ENCODE peak calls at places on chromosomes 4 and X, in ten cellular contexts. J is OCI-LY7, M is H9, C is cardiac muscle cell, H is upper lobe of right lung, X is H1, W is endodermal cell, G is MM.1S, E is endothelial cell of umbilical vein, V is RWPE1. T is an unnamed sample.

GRCh38 chrX:136652822-136653723 is 5.1 kb downstream of the CD40LG start:
- DNase-seq in V (no peak), X (no peak), E (no peak), W (no peak), C (no peak), G (peak), M (no peak), H (no peak), J (no peak), T (no peak)

GRCh38 chr4:102616661-102617060 is 115.5 kb downstream of the NFKB1 start:
- DNase-seq in E (peak), V (no peak), H (no peak), C (no peak), J (peak), X (no peak), M (peak), G (peak), W (no peak), T (no peak)

GRCh38 chrX:49977319-49978090 is 55.1 kb downstream of the CLCN5 start:
- DNase-seq in E (no peak), H (no peak), C (no peak), G (no peak), J (no peak), M (no peak), X (no peak), V (no peak), W (no peak), T (no peak)

GRCh38 chr4:189090174-189090814 is 850.4 kb upstream of the FRG1 start:
- DNase-seq in X (no peak), M (peak), H (no peak), G (no peak), C (no peak), J (no peak), E (no peak), V (peak), W (peak), T (no peak)

GRCh38 chr4:164012396-164013027 is 518.0 kb downstream of the TMA16 start:
- DNase-seq in E (no peak), W (peak), G (peak), X (peak), V (peak), J (peak), M (peak), H (no peak), C (no peak), T (no peak)

GRCh38 chr4:145722561-145722960 is 42.6 kb downstream of the C4orf51 start:
- DNase-seq in V (no peak), W (no peak), M (no peak), E (no peak), C (no peak), J (no peak), H (no peak), G (no peak), X (no peak), T (no peak)

GRCh38 chr4:172514801-172515200 is 653.8 kb upstream of the GALNT7 start:
- DNase-seq in G (no peak), E (no peak), X (no peak), H (no peak), M (no peak), V (no peak), J (no peak), C (no peak), W (no peak), T (no peak)

GRCh38 chr4:53788011-53788410 is 196.7 kb upstream of the LNX1 start:
- DNase-seq in X (no peak), W (no peak), M (no peak), C (no peak), H (no peak), E (no peak), J (no peak), G (no peak), V (no peak), T (no peak)

GRCh38 chr4:73979407-73979806 is 2.4 kb downstream of the PF4 start:
- DNase-seq in E (no peak), J (no peak), G (no peak), C (no peak), X (no peak), V (no peak), H (no peak), M (no peak), W (no peak), T (no peak)

GRCh38 chrX:8090906-8091305 is 80.2 kb downstream of the VCX2 start:
- DNase-seq in G (no peak), C (no peak), H (no peak), J (no peak), E (no peak), W (no peak), X (no peak), V (no peak), M (no peak), T (no peak)

GRCh38 chrX:13412208-13412600 is 92.4 kb upstream of the ATXN3L start:
- DNase-seq in M (no peak), C (no peak), G (no peak), E (no peak), W (peak), H (no peak), J (no peak), V (no peak), X (no peak), T (no peak)

GRCh38 chrX:38754102-38754790 is 47.0 kb upstream of the MID1IP1 start:
- DNase-seq in V (peak), H (no peak), G (peak), E (peak), J (peak), M (peak), X (no peak), C (peak), W (peak), T (peak)

GRCh38 chrX:134246282-134246681 is 9.3 kb downstream of the CCDC160 start:
- DNase-seq in G (peak), C (peak), X (no peak), V (no peak), E (no peak), W (peak), H (no peak), M (peak), J (peak), T (peak)
- TF ChIP-seq CTCF in G (peak), C (no peak), X (no peak), V (no peak), E (no peak), W (no peak), H (no peak), M (peak), J (peak), T (no peak)

DNA sequence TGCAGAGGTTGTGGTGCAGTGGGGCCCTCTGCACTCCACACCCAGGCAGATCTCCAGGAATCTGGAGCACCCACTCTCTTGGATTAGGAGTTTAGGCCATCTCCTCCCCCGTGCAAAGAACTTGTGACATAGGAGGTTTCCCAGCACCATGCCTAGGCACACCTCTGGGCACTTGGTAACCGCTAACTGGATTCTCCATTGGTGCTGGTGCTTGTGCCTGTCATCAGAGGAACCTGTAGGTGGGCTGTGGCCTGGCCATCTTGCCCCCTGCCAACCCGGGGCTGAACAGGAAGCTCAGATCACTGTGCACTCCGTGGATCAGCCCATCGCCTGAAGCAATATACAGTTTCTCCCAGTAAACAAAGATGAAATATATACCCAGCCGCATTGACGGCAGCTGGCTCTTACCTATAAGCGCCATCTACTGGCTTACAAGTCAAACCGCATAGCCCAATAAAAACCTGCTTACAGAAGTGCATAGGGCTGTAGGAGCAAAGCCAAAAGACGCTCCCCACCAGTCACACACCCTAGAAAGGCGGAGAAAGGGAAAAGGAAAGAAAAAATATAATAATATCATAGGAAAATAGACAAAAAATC is 19.1 kb upstream of the TEX13B start:
- DNase-seq in W (peak), V (no peak), G (peak), E (peak), M (no peak), C (peak), H (no peak), X (no peak), J (peak), T (no peak)
- TF ChIP-seq CTCF in W (peak), V (no peak), G (peak), E (peak), M (peak), C (peak), H (peak), X (peak), J (peak), T (peak)

DNA sequence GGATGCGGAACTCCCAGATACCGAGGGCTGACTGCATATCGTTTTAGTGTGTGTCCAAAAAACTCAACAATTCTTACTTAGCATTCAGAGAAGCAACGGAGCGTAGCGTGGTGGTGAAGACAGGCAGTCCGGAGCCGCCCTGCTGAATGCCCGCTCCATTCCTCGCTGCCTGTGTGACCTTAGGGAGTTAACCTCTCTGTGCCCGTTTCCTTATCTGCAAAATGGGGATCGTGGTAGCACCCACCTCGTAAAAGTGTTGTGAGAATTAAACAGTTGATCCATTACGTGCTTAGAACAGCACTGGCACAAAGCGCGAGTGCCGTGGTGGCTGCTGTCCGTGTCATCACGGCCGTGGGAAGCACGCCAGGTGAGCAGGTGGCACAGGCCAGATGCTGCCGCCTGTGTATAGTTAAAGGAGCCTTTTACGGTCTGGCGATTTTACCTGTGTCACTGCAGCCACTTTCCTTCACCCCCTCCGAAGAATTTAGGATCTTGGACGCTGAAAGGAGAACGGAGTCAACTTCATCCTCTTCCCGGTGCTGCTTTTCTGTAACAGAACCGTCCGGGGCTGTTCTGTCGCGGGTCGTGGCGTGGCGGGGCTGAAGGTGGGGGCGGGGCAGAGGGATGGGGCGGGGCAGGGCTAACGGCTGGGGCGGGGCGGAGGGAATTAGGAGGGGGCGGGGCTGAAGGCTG is 884 bp downstream of the CCDC110 start:
- DNase-seq in E (peak), W (no peak), G (peak), X (no peak), V (no peak), M (peak), J (peak), H (peak), C (peak), T (no peak)
- TF ChIP-seq CTCF in E (no peak), W (no peak), G (no peak), X (no peak), V (no peak), M (no peak), J (no peak), H (no peak), C (no peak), T (no peak)

GRCh38 chrX:56802428-56802827 is 73.4 kb downstream of the NBDY start:
- DNase-seq in W (no peak), V (no peak), C (no peak), E (no peak), H (no peak), G (no peak), X (no peak), M (no peak), J (no peak), T (no peak)

GRCh38 chrX:56800307-56800706 is 71.3 kb downstream of the NBDY start:
- DNase-seq in M (peak), X (no peak), E (no peak), G (no peak), W (no peak), V (no peak), J (no peak), H (no peak), C (no peak), T (no peak)

GRCh38 chrX:56802921-56803848 is 74.1 kb downstream of the NBDY start:
- DNase-seq in C (peak), G (peak), H (no peak), E (peak), J (no peak), V (no peak), W (peak), X (peak), M (peak), T (peak)

GRCh38 chrX:56798866-56799864 is 70.1 kb downstream of the NBDY start:
- DNase-seq in X (no peak), C (no peak), H (peak), E (no peak), J (no peak), V (no peak), M (peak), G (peak), W (peak), T (no peak)

DNA sequence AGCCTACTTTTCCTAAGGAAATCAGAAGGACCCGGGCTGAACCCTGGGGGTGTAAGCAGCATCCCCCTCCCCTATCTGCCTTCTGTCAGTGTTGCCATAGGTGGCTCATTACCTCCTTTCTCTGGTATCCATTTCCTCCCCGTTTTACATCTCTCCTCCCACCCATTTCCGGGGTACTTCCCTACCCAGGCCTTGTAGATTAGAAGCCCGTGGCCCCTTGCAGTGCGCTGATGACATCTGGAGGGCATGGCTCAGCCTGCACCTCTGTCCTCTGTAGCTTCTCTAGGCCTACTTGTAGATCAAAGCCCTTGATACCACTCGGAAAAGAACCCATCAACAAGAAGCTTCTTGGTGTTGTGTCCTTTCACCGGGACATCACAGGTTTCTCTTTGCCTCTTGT is 71.8 kb downstream of the NBDY start:
- DNase-seq in X (no peak), C (peak), W (peak), G (peak), M (peak), E (no peak), V (no peak), H (no peak), J (peak), T (no peak)
- TF ChIP-seq CTCF in X (peak), C (no peak), W (peak), G (peak), M (peak), E (no peak), V (no peak), H (no peak), J (peak), T (no peak)

GRCh38 chrX:46576458-46576857 is 2.9 kb downstream of the CHST7 start:
- DNase-seq in M (no peak), H (no peak), X (no peak), W (no peak), J (no peak), G (no peak), C (peak), V (no peak), E (peak), T (no peak)
- TF ChIP-seq CTCF in M (no peak), H (no peak), X (no peak), W (no peak), J (no peak), G (no peak), C (no peak), V (no peak), E (no peak), T (no peak)

GRCh38 chr4:111136438-111136837 is 513.6 kb upstream of the PITX2 start:
- DNase-seq in V (no peak), E (peak), W (no peak), M (no peak), J (no peak), C (peak), X (no peak), G (no peak), H (no peak), T (peak)
- TF ChIP-seq CTCF in V (no peak), E (peak), W (peak), M (peak), J (no peak), C (no peak), X (no peak), G (no peak), H (no peak), T (peak)

GRCh38 chr4:1216869-1217294 is 32.0 kb downstream of the CTBP1 start:
- DNase-seq in J (peak), M (no peak), G (no peak), V (no peak), W (no peak), C (no peak), E (no peak), H (no peak), X (no peak), T (no peak)

GRCh38 chr4:1220566-1220965 is 28.4 kb downstream of the CTBP1 start:
- DNase-seq in W (no peak), X (no peak), J (no peak), M (no peak), V (no peak), H (no peak), C (no peak), G (no peak), E (no peak), T (no peak)

GRCh38 chr4:1217366-1217765 is 31.6 kb downstream of the CTBP1 start:
- DNase-seq in H (no peak), E (no peak), X (no peak), J (no peak), G (no peak), M (no peak), V (no peak), C (no peak), W (no peak), T (no peak)

GRCh38 chr4:1219553-1219950 is 29.4 kb downstream of the CTBP1 start:
- DNase-seq in W (no peak), M (no peak), V (no peak), H (no peak), J (no peak), C (peak), G (no peak), E (no peak), X (no peak), T (no peak)

DNA sequence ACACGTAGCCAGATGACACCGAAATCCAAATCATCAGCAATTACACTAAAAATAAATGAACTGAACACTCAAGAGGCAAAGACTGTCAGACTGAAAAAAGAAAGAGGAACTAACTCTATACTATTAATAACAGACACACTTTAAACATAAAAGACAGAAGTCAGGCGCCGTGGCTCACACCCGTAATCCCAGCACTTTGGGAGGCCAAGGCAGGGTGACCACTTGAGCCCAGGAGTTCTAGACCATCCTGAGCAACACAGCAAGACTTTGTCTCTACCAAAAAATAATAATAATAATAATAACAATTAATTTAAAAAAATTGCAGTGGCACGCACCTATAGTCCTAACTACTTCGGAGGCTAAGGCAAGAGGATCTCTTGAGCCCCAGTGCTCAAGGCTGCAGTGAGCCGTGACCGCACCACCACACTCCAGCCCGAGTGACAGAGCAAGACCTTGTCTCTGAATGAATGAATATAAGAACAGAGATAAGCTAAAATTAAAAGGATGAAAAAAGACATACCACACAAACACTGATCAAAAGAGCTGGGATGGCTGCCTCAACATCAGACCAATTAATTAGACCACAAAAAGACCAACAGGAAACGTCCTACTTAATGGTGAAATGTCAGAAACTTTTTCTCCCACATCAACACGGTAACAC is 29.9 kb downstream of the CTBP1 start:
- DNase-seq in J (peak), M (no peak), C (no peak), W (no peak), G (peak), V (no peak), H (no peak), X (no peak), E (no peak), T (no peak)
- TF ChIP-seq CTCF in J (no peak), M (no peak), C (no peak), W (no peak), G (no peak), V (no peak), H (no peak), X (no peak), E (no peak), T (no peak)

GRCh38 chr4:165418116-165418515 is 39.3 kb downstream of the CPE start:
- DNase-seq in V (no peak), M (no peak), H (no peak), W (no peak), X (no peak), C (no peak), J (no peak), E (no peak), G (no peak), T (no peak)

GRCh38 chr4:165410214-165410613 is 31.4 kb downstream of the CPE start:
- DNase-seq in M (no peak), W (no peak), C (no peak), H (no peak), X (no peak), E (no peak), G (no peak), J (no peak), V (no peak), T (no peak)

DNA sequence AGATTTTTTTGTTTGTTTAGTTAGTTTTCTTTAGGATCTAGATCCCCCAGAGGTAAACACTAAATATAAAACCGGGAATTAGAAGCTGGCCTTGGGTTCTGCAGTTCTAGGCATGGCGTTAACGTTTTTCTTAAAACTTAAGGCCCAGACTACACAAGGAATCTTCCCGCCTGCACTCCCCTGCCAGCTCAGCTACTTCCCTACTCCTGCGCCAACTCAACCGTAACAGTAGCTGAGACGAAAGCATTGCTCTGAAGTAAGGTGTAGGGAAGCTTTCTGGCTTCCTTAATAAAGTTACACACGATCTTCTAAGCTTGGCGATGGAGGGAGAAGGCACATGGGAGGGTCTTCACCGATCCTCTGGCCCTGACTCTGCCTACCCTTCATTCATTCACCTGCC is 37.1 kb downstream of the CPE start:
- DNase-seq in G (no peak), E (no peak), V (no peak), H (no peak), M (no peak), C (no peak), X (no peak), W (no peak), J (no peak), T (no peak)
- TF ChIP-seq CTCF in G (no peak), E (no peak), V (no peak), H (no peak), M (no peak), C (no peak), X (no peak), W (no peak), J (no peak), T (no peak)

GRCh38 chr4:121070696-121071639 is 1.4 kb downstream of the NDNF start:
- DNase-seq in X (no peak), G (peak), M (peak), W (peak), E (peak), V (peak), H (peak), C (peak), J (no peak), T (no peak)
- TF ChIP-seq CTCF in X (peak), G (peak), M (peak), W (peak), E (peak), V (no peak), H (peak), C (peak), J (no peak), T (peak)

T was measured in AG09319.